ENCODE peak calls at places on chromosomes 16 and 17, in seven cellular contexts. V is cardiac fibroblast, R is endothelial cell, Q is neural progenitor cell, B is colonic mucosa, K is AG04450, A is mucosa of descending colon. X is an unnamed sample.

GRCh38 chr16:10921536-10922327 is 20.5 kb downstream of the DEXI start:
- DNase-seq in K (no peak), V (peak; percentile 43), B (no peak), A (peak; percentile 8), Q (no peak), R (no peak), X (no peak)

GRCh38 chr17:72822358-72823023 is 270.0 kb downstream of the SLC39A11 start:
- DNase-seq in Q (no peak), A (no peak), B (no peak), K (no peak), R (no peak), V (no peak), X (no peak)

GRCh38 chr17:2856727-2857126 is 60.5 kb downstream of the RAP1GAP2 start:
- DNase-seq in K (no peak), V (no peak), A (no peak), Q (no peak), R (no peak), B (no peak), X (no peak)

GRCh38 chr17:57372156-57372555 is 115.8 kb downstream of the MSI2 start:
- DNase-seq in V (peak; percentile 23), R (no peak), B (no peak), K (no peak), A (no peak), Q (no peak), X (no peak)

GRCh38 chr17:3558603-3559269 is 1.1 kb upstream of the TRPV3 start:
- DNase-seq in B (peak; percentile 53), V (peak; percentile 82), K (peak; percentile 59), R (no peak), Q (no peak), A (peak; percentile 85), X (peak; percentile 52)

GRCh38 chr16:78519896-78520295 is 420.4 kb downstream of the WWOX start:
- DNase-seq in R (no peak), Q (no peak), B (no peak), V (no peak), A (no peak), K (no peak), X (no peak)

GRCh38 chr16:84258266-84258665 is 18.5 kb upstream of the KCNG4 start:
- DNase-seq in Q (no peak), R (no peak), B (no peak), A (no peak), V (no peak), K (no peak), X (no peak)

GRCh38 chr16:14407786-14408399 is 222.2 kb downstream of the PARN start:
- DNase-seq in B (no peak), V (no peak), Q (no peak), R (no peak), K (no peak), A (no peak), X (no peak)

GRCh38 chr17:16258916-16259315 is 41.9 kb downstream of the PIGL start:
- DNase-seq in B (no peak), K (no peak), V (peak; percentile 79), A (no peak), Q (no peak), R (no peak), X (no peak)

GRCh38 chr16:67645397-67646121 is 615 bp downstream of the CARMIL2 start:
- DNase-seq in Q (no peak), V (no peak), B (no peak), R (no peak), A (peak; percentile 54), K (no peak), X (peak; percentile 37)

GRCh38 chr17:6105608-6106007 is 35.4 kb downstream of the WSCD1 start:
- DNase-seq in R (no peak), Q (no peak), V (no peak), K (no peak), A (no peak), B (no peak), X (no peak)

GRCh38 chr16:56203052-56203451 is 11.8 kb downstream of the GNAO1 start:
- DNase-seq in K (no peak), R (no peak), V (peak; percentile 28), B (no peak), A (no peak), Q (peak; percentile 56), X (no peak)

GRCh38 chr17:75067856-75068255 is 19.9 kb upstream of the SLC16A5 start:
- DNase-seq in A (no peak), K (no peak), V (no peak), Q (no peak), R (no peak), B (no peak), X (no peak)

GRCh38 chr16:11740567-11740966 is 2.1 kb downstream of the TXNDC11 start:
- DNase-seq in A (no peak), K (no peak), R (no peak), V (peak; percentile 16), B (no peak), Q (no peak), X (no peak)

GRCh38 chr17:75996665-75997590 is 3.7 kb upstream of the CDK3 start:
- DNase-seq in Q (no peak), V (peak; percentile 44), A (peak; percentile 89), R (peak; percentile 35), K (no peak), B (peak; percentile 88), X (peak; percentile 80)

GRCh38 chr17:60153606-60154355 is 4.0 kb downstream of the CA4 start:
- DNase-seq in A (no peak), Q (no peak), B (no peak), R (no peak), K (no peak), V (no peak), X (no peak)

GRCh38 chr16:70253291-70254094 is 1.8 kb upstream of the EXOSC6 start:
- DNase-seq in K (no peak), R (peak; percentile 70), V (peak; percentile 55), B (peak; percentile 46), A (no peak), Q (peak; percentile 67), X (no peak)

GRCh38 chr17:9072626-9073339 is 51.5 kb downstream of the NTN1 start:
- DNase-seq in B (peak; percentile 39), Q (no peak), R (no peak), K (no peak), A (no peak), V (no peak), X (peak; percentile 74)

GRCh38 chr17:7929158-7930029 is at the start of gene KCNAB3:
- DNase-seq in K (no peak), A (peak; percentile 62), B (no peak), V (peak; percentile 69), R (peak; percentile 74), Q (peak; percentile 95), X (no peak)

GRCh38 chr16:49068224-49068623 is 213.4 kb downstream of the CBLN1 start:
- DNase-seq in K (no peak), B (no peak), V (no peak), Q (no peak), A (no peak), R (no peak), X (no peak)

GRCh38 chr17:39525801-39526506 is 64.7 kb downstream of the CDK12 start:
- DNase-seq in V (no peak), R (no peak), A (no peak), Q (no peak), K (no peak), B (no peak), X (no peak)

DNA sequence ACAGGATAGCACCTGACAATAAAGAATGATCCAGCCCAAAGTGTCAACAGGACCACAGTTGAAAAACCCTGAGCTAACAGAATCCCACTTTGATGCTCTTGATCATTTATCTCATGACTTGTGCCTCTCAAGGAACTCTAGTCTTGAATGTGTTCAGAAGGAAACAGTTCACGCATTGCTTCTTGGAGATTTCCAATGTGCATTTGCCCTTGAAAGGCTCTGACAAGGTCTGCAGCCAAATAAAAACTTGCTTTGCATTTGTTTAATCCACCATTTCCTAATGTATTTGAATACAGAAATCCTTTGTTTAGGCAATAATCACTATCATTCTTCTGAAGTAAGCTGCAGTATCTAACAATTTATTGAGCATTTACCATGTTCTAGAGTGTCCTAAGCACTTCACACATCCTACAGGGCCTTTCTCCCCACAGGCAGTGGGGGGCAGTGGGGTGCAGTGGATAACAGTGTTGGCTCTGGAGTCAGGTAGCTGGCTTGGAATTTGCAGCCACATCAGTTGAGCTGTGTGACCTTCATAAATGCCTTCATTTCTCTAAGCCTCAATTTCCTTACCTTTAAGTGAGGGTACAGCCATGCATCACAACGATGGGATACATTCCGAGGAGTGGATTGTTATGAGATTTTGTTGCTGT is 239.7 kb downstream of the XYLT1 start:
- DNase-seq in K (no peak), A (no peak), R (no peak), B (no peak), Q (no peak), V (no peak), X (no peak)
- TF ChIP-seq CTCF in K (no peak), A (no peak), R (no peak), B (no peak), Q (no peak), V (no peak), X (no peak)

DNA sequence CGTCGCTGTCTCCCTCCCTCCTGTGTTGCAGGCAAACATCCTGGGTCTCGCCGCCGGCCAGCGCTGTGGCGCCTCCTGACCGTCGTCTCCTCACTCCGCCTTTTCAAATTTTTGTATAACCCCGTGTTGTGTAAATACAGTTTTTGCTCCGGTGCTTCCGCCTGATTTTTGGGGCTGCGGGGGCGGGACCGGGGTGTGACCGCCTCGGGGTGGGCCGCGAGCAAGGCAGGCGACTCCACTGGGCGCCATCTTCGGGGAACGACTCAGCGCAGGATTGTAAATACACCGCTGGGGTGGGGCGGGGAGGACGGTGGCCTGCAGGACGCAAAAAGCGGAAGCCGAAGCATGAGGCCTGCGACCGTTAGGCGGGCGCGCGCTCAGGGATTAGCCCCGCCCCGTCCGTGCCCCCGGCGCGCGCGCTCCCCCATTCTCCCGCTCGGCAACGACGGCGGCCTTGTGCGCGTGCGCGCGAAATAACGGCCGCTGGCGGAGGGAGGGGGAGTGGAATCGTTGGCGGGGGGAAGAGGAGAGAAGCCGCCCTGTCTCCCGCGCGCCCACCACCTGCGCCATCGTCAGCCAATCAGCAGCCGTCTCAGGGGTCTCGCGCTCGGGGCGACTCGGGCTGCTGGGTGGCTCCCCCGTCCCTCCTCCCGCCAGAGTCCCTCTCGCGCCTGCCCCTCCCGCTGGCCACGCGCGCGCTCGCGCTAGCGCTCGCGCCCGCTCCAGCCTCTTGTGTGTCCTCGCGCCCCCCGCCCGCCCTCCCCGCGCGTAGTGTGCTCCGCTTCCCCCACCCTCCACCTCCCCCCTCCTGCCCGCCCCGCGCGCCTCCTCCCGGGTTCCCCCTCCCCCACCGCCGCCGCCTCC is 865 bp upstream of the MAZ start:
- DNase-seq in R (peak; percentile 98), V (peak; percentile 98), A (peak; percentile 99), B (peak; percentile 99), K (peak; percentile 93), Q (peak; percentile 98), X (peak; percentile 99)
- TF ChIP-seq CTCF in R (no peak), V (no peak), A (no peak), B (no peak), K (peak; percentile 16), Q (peak; percentile 20), X (no peak)

DNA sequence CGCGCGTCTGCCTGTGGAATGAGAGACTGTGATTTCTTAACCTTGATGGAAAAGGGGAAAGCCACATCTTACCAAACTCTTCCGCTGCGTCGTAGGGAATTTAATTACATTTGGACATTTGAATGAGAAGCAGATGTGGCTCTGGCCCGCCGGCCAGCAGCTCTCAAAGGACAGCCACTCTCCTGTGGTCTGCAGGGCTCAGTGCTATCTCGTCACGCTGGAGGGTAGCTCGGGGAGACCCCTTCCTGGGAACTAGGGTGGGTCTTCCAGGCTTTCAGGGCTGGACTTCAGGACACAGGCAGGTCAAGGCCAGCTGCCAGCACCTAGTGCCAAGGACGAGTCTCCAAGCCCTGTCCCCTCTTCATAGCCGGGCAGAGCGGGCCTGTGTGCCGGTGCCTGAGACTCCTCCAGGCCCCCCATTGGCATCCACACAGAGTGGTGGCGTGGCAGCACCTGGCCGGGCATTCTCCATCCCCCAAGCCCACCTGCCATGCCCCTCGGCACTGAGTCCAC is 15.9 kb upstream of the TBX2 start:
- DNase-seq in A (no peak), R (no peak), K (no peak), B (no peak), V (peak; percentile 54), Q (no peak), X (no peak)
- TF ChIP-seq CTCF in A (no peak), R (no peak), K (no peak), B (no peak), V (no peak), Q (no peak), X (no peak)

GRCh38 chr16:74817851-74818250 is 43.2 kb upstream of the FA2H start:
- DNase-seq in K (no peak), R (no peak), A (no peak), B (no peak), V (no peak), Q (peak; percentile 19), X (no peak)
- TF ChIP-seq CTCF in K (no peak), R (no peak), A (no peak), B (no peak), V (no peak), Q (peak; percentile 11), X (no peak)